ENCODE peak calls at places on chromosomes 4 and X, in seven cellular contexts. One of them, this sample, is unnamed.

GRCh38 chr4:67678612-67679011 is 22.3 kb downstream of the UBA6 start:
- DNase-seq in HCT116: no peak
- DNase-seq in K562: no peak
- DNase-seq in HepG2: no peak
- DNase-seq in SK-N-SH: no peak
- DNase-seq in H1: no peak
- DNase-seq in GM12878: no peak
- DNase-seq in this sample: no peak

GRCh38 chrX:105260291-105261043 is 40.0 kb upstream of the TEX13A start:
- DNase-seq in HCT116: no peak
- DNase-seq in K562: no peak
- DNase-seq in HepG2: no peak
- DNase-seq in SK-N-SH: peak; percentile 0
- DNase-seq in H1: no peak
- DNase-seq in GM12878: no peak
- DNase-seq in this sample: no peak

GRCh38 chrX:3777416-3777815 is 64.0 kb upstream of the PRKX start:
- DNase-seq in HCT116: no peak
- DNase-seq in K562: no peak
- DNase-seq in HepG2: no peak
- DNase-seq in SK-N-SH: no peak
- DNase-seq in H1: no peak
- DNase-seq in GM12878: no peak
- DNase-seq in this sample: no peak

GRCh38 chrX:153525451-153525850 is 8.0 kb downstream of the ATP2B3 start:
- DNase-seq in HCT116: no peak
- DNase-seq in K562: no peak
- DNase-seq in HepG2: no peak
- DNase-seq in SK-N-SH: peak; percentile 61
- DNase-seq in H1: no peak
- DNase-seq in GM12878: no peak
- DNase-seq in this sample: no peak

GRCh38 chrX:11212741-11213140 is 80.5 kb upstream of the AMELX start:
- DNase-seq in HCT116: no peak
- DNase-seq in K562: no peak
- DNase-seq in HepG2: no peak
- DNase-seq in SK-N-SH: peak; percentile 7
- DNase-seq in H1: peak; percentile 41
- DNase-seq in GM12878: no peak
- DNase-seq in this sample: no peak

GRCh38 chrX:150984164-150984824 is 1.2 kb downstream of the HMGB3 start:
- DNase-seq in HCT116: no peak
- DNase-seq in K562: peak; percentile 12
- DNase-seq in HepG2: no peak
- DNase-seq in SK-N-SH: peak; percentile 71
- DNase-seq in H1: no peak
- DNase-seq in GM12878: no peak
- DNase-seq in this sample: no peak

GRCh38 chr4:38071801-38072567 is 111.8 kb downstream of the PTTG2 start:
- DNase-seq in HCT116: no peak
- DNase-seq in K562: no peak
- DNase-seq in HepG2: peak; percentile 91
- DNase-seq in SK-N-SH: no peak
- DNase-seq in H1: no peak
- DNase-seq in GM12878: no peak
- DNase-seq in this sample: no peak

GRCh38 chr4:22668301-22668700 is 24.4 kb upstream of the GBA3 start:
- DNase-seq in HCT116: no peak
- DNase-seq in K562: no peak
- DNase-seq in HepG2: no peak
- DNase-seq in SK-N-SH: no peak
- DNase-seq in H1: no peak
- DNase-seq in GM12878: no peak
- DNase-seq in this sample: no peak

GRCh38 chr4:55078987-55079386 is 46.4 kb downstream of the KDR start:
- DNase-seq in HCT116: no peak
- DNase-seq in K562: no peak
- DNase-seq in HepG2: no peak
- DNase-seq in SK-N-SH: no peak
- DNase-seq in H1: no peak
- DNase-seq in GM12878: no peak
- DNase-seq in this sample: no peak

GRCh38 chr4:158446106-158446505 is 75.6 kb upstream of the RXFP1 start:
- DNase-seq in HCT116: no peak
- DNase-seq in K562: no peak
- DNase-seq in HepG2: no peak
- DNase-seq in SK-N-SH: no peak
- DNase-seq in H1: no peak
- DNase-seq in GM12878: no peak
- DNase-seq in this sample: no peak

GRCh38 chr4:174303687-174304086 is 20.0 kb downstream of the CEP44 start:
- DNase-seq in HCT116: no peak
- DNase-seq in K562: no peak
- DNase-seq in HepG2: no peak
- DNase-seq in SK-N-SH: no peak
- DNase-seq in H1: no peak
- DNase-seq in GM12878: no peak
- DNase-seq in this sample: no peak

GRCh38 chr4:81684357-81684756 is 212.7 kb upstream of the RASGEF1B start:
- DNase-seq in HCT116: no peak
- DNase-seq in K562: no peak
- DNase-seq in HepG2: no peak
- DNase-seq in SK-N-SH: no peak
- DNase-seq in H1: no peak
- DNase-seq in GM12878: no peak
- DNase-seq in this sample: no peak

GRCh38 chr4:172147702-172148101 is 334.5 kb downstream of the GALNTL6 start:
- DNase-seq in HCT116: no peak
- DNase-seq in K562: no peak
- DNase-seq in HepG2: no peak
- DNase-seq in SK-N-SH: no peak
- DNase-seq in H1: no peak
- DNase-seq in GM12878: no peak
- DNase-seq in this sample: no peak

GRCh38 chr4:170697845-170698244 is 608.1 kb upstream of the AADAT start:
- DNase-seq in HCT116: no peak
- DNase-seq in K562: no peak
- DNase-seq in HepG2: no peak
- DNase-seq in SK-N-SH: no peak
- DNase-seq in H1: no peak
- DNase-seq in GM12878: peak; percentile 40
- DNase-seq in this sample: no peak

DNA sequence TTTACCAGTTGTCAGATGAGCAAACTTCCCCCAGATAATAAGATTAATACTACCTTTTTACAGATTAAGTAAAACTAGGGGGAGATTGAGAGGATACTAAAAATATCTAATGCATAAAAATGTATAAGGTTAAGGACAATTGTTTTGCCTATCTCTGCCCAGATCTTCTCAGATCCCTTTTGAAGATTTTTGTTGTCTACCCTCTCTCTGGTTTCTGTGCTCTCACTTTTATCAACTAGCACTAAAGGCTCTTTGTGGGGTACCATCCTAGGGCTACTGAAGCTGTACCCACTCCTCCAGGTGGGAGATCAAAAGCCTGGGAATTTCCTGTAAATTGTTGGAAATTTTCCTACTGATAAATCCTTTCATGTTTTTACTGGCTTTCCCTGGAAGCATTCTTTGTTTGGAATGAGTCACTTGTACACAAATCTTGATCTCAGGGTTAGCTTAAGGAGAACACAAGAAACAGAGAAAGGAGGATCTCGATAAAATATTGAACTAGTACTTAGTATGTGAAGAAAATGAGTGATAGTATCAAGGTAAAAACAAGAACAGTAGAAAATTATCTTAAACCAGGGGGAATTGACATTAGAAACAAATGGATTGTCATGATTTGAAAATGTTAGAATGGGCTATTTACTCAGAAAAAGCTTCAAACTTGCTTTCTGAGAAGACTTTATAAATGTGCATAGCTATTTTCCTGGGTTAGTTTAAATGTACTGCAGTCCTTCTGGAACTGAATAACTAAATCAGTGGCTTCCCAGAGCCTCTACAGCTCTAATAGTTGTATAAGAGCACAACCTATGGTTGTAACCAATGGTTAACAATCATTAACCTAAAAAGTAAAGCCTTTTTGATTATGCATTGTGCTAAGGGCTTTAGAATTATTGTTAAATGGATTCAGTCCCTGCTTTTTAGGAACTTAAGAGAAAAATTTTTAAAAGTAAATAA is 679.9 kb upstream of the MAGEB2 start:
- DNase-seq in HCT116: no peak
- DNase-seq in K562: no peak
- DNase-seq in HepG2: no peak
- DNase-seq in SK-N-SH: no peak
- DNase-seq in H1: no peak
- DNase-seq in GM12878: no peak
- DNase-seq in this sample: no peak
- TF ChIP-seq JUND in HCT116: no peak
- TF ChIP-seq JUND in K562: no peak
- TF ChIP-seq JUND in HepG2: no peak
- TF ChIP-seq JUND in SK-N-SH: peak; percentile 21
- TF ChIP-seq JUND in H1: no peak
- TF ChIP-seq JUND in GM12878: no peak
- TF ChIP-seq JUND in this sample: no peak

GRCh38 chr4:1501754-1502500 is 95.7 kb upstream of the NKX1-1 start:
- DNase-seq in HCT116: no peak
- DNase-seq in K562: no peak
- DNase-seq in HepG2: no peak
- DNase-seq in SK-N-SH: no peak
- DNase-seq in H1: no peak
- DNase-seq in GM12878: no peak
- DNase-seq in this sample: no peak

GRCh38 chr4:1499465-1499864 is 93.2 kb upstream of the NKX1-1 start:
- DNase-seq in HCT116: no peak
- DNase-seq in K562: no peak
- DNase-seq in HepG2: no peak
- DNase-seq in SK-N-SH: peak; percentile 13
- DNase-seq in H1: no peak
- DNase-seq in GM12878: no peak
- DNase-seq in this sample: no peak

GRCh38 chr4:1500966-1501753 is 94.9 kb upstream of the NKX1-1 start:
- DNase-seq in HCT116: no peak
- DNase-seq in K562: no peak
- DNase-seq in HepG2: no peak
- DNase-seq in SK-N-SH: no peak
- DNase-seq in H1: no peak
- DNase-seq in GM12878: no peak
- DNase-seq in this sample: no peak

GRCh38 chr4:1502501-1502886 is 96.3 kb upstream of the NKX1-1 start:
- DNase-seq in HCT116: no peak
- DNase-seq in K562: no peak
- DNase-seq in HepG2: no peak
- DNase-seq in SK-N-SH: no peak
- DNase-seq in H1: no peak
- DNase-seq in GM12878: no peak
- DNase-seq in this sample: no peak

DNA sequence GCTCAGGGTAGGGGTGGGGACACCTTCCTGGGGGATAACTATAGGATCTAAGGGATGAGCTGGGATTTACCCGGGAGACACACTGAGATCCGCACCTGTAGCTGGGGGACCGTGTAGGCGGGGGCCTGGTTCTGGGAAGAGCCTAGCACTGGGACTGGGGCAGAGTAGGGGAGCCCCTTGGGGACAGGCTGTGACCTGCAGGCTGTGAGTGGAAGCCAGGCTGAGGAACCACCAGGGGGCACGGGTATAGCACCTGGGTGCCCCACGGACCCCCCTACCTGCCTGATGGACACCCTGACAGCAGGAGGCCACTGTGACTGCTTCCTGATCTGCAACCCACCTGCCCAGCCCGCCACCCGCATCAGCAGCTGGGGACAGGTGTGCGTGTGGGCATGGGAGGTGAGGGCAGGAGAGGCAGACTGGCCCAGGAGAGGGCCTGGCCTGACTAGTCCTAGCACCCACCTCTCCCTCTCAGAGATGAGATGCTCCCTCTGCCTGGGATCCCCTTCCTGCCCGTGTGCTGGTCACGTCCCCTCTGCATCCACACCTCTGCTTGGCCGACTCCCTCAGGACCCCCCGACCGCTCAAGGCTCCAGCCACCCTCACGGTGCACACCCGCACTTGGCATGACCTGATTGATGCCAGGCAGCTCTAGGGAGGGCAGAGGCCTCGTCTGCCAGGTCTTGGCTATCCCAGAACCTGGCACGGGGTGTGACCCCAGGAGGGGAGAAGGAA is 94.2 kb upstream of the NKX1-1 start:
- DNase-seq in HCT116: no peak
- DNase-seq in K562: no peak
- DNase-seq in HepG2: no peak
- DNase-seq in SK-N-SH: peak; percentile 4
- DNase-seq in H1: no peak
- DNase-seq in GM12878: no peak
- DNase-seq in this sample: no peak
- TF ChIP-seq JUND in HCT116: no peak
- TF ChIP-seq JUND in K562: no peak
- TF ChIP-seq JUND in HepG2: no peak
- TF ChIP-seq JUND in SK-N-SH: no peak
- TF ChIP-seq JUND in H1: no peak
- TF ChIP-seq JUND in GM12878: no peak
- TF ChIP-seq JUND in this sample: no peak

GRCh38 chrX:1491851-1492349 is 39.2 kb upstream of the ASMTL start:
- DNase-seq in HCT116: peak; percentile 66
- DNase-seq in K562: peak; percentile 79
- DNase-seq in HepG2: peak; percentile 65
- DNase-seq in SK-N-SH: peak; percentile 36
- DNase-seq in H1: peak; percentile 86
- DNase-seq in GM12878: peak; percentile 87
- DNase-seq in this sample: no peak
- TF ChIP-seq JUND in HCT116: no peak
- TF ChIP-seq JUND in K562: no peak
- TF ChIP-seq JUND in HepG2: no peak
- TF ChIP-seq JUND in SK-N-SH: no peak
- TF ChIP-seq JUND in H1: no peak
- TF ChIP-seq JUND in GM12878: no peak
- TF ChIP-seq JUND in this sample: no peak

GRCh38 chr4:15231265-15232091 is 196.4 kb upstream of the C1QTNF7 start:
- DNase-seq in HCT116: peak; percentile 64
- DNase-seq in K562: peak; percentile 80
- DNase-seq in HepG2: peak; percentile 68
- DNase-seq in SK-N-SH: peak; percentile 77
- DNase-seq in H1: peak; percentile 83
- DNase-seq in GM12878: peak; percentile 16
- DNase-seq in this sample: peak; percentile 13

GRCh38 chr4:15233626-15234025 is 194.2 kb upstream of the C1QTNF7 start:
- DNase-seq in HCT116: no peak
- DNase-seq in K562: no peak
- DNase-seq in HepG2: no peak
- DNase-seq in SK-N-SH: no peak
- DNase-seq in H1: no peak
- DNase-seq in GM12878: no peak
- DNase-seq in this sample: no peak

GRCh38 chr4:15232725-15233597 is 194.9 kb upstream of the C1QTNF7 start:
- DNase-seq in HCT116: no peak
- DNase-seq in K562: no peak
- DNase-seq in HepG2: peak; percentile 33
- DNase-seq in SK-N-SH: no peak
- DNase-seq in H1: no peak
- DNase-seq in GM12878: no peak
- DNase-seq in this sample: peak; percentile 3

GRCh38 chr4:15234585-15235126 is 193.2 kb upstream of the C1QTNF7 start:
- DNase-seq in HCT116: no peak
- DNase-seq in K562: no peak
- DNase-seq in HepG2: no peak
- DNase-seq in SK-N-SH: no peak
- DNase-seq in H1: no peak
- DNase-seq in GM12878: no peak
- DNase-seq in this sample: no peak

GRCh38 chr4:15234101-15234500 is 193.7 kb upstream of the C1QTNF7 start:
- DNase-seq in HCT116: no peak
- DNase-seq in K562: no peak
- DNase-seq in HepG2: no peak
- DNase-seq in SK-N-SH: no peak
- DNase-seq in H1: no peak
- DNase-seq in GM12878: no peak
- DNase-seq in this sample: no peak
- TF ChIP-seq JUND in HCT116: no peak
- TF ChIP-seq JUND in K562: no peak
- TF ChIP-seq JUND in HepG2: no peak
- TF ChIP-seq JUND in SK-N-SH: no peak
- TF ChIP-seq JUND in H1: no peak
- TF ChIP-seq JUND in GM12878: no peak
- TF ChIP-seq JUND in this sample: no peak

This sample was measured in T47D.